ENCODE peak calls at places on chromosomes 11 and 22, in nine cellular contexts. F is prostate gland; R is tibial nerve; N is substantia nigra; E is putamen; O is activated T-cell treated with anti-CD3 and anti-CD28 coated beads, Interleukin-2, amount 50 U/mL, for 24 hours; B is GM04504; Z is NCI-H1105; M is DND-41. C is an unnamed sample.
A peak's percentile ranks its signal among the peaks of the same experiment; 100 is the strongest.

GRCh38 chr11:35635933-35636332 is 17.7 kb downstream of the FJX1 start:
- DNase-seq in E (no peak), B (no peak), M (no peak), N (no peak), F (no peak), O (no peak), R (no peak), Z (no peak), C (no peak)

GRCh38 chr11:96045622-96046456 is 121.9 kb upstream of the MTMR2 start:
- DNase-seq in O (no peak), B (no peak), E (no peak), F (peak; percentile 54), M (no peak), Z (no peak), N (no peak), R (peak; percentile 15), C (no peak)

GRCh38 chr22:27124336-27125023 is 467.1 kb downstream of the MIAT start:
- DNase-seq in M (no peak), E (no peak), B (no peak), O (no peak), F (no peak), N (no peak), R (no peak), Z (no peak), C (no peak)

GRCh38 chr11:62392944-62393628 is 25.7 kb upstream of the SCGB1A1 start:
- DNase-seq in Z (no peak), O (no peak), E (no peak), R (no peak), F (peak; percentile 68), N (no peak), B (no peak), M (no peak), C (no peak)

GRCh38 chr11:128905345-128906184 is 14.4 kb downstream of the KCNJ5 start:
- DNase-seq in E (peak; percentile 29), N (no peak), M (no peak), R (no peak), Z (peak; percentile 74), B (no peak), F (peak; percentile 30), O (peak; percentile 56), C (no peak)

GRCh38 chr11:77082838-77083552 is 16.2 kb downstream of the CAPN5 start:
- DNase-seq in Z (no peak), R (peak; percentile 16), E (no peak), F (no peak), N (no peak), B (no peak), M (peak; percentile 75), O (peak; percentile 73), C (peak; percentile 78)

GRCh38 chr22:38422615-38423511 is 32.1 kb downstream of the KCNJ4 start:
- DNase-seq in E (peak; percentile 84), M (no peak), F (no peak), Z (peak; percentile 68), B (no peak), N (no peak), R (no peak), O (no peak), C (no peak)

GRCh38 chr11:111944139-111944538 is 7.0 kb downstream of the DIXDC1 start:
- DNase-seq in E (no peak), N (no peak), M (no peak), B (peak; percentile 59), O (no peak), F (peak; percentile 68), R (no peak), Z (no peak), C (no peak)

GRCh38 chr11:27391336-27392015 is 28.5 kb upstream of the CCDC34 start:
- DNase-seq in E (no peak), O (no peak), M (no peak), R (no peak), Z (no peak), F (no peak), B (no peak), N (no peak), C (no peak)

GRCh38 chr11:13473013-13473722 is 10.1 kb upstream of the BTBD10 start:
- DNase-seq in B (no peak), O (no peak), R (no peak), Z (no peak), E (no peak), M (no peak), N (no peak), F (no peak), C (no peak)

GRCh38 chr11:76667856-76668255 is 2.7 kb downstream of the LRRC32 start:
- DNase-seq in M (no peak), R (peak; percentile 9), O (no peak), E (no peak), N (no peak), Z (no peak), B (no peak), F (no peak), C (no peak)

GRCh38 chr11:28569099-28569498 is 460.9 kb downstream of the METTL15 start:
- DNase-seq in N (no peak), E (no peak), R (no peak), O (no peak), Z (no peak), M (no peak), F (no peak), B (no peak), C (no peak)

GRCh38 chr11:130070829-130071205 is 1.1 kb downstream of the APLP2 start:
- DNase-seq in O (no peak), E (no peak), M (no peak), F (peak; percentile 24), R (no peak), N (no peak), B (no peak), Z (peak; percentile 55), C (no peak)

GRCh38 chr11:18100926-18101656 is 4.8 kb downstream of the SAAL1 start:
- DNase-seq in Z (no peak), E (no peak), M (no peak), F (no peak), R (no peak), O (no peak), N (no peak), B (no peak), C (no peak)

GRCh38 chr22:47357493-47357892 is 595.0 kb downstream of the TBC1D22A start:
- DNase-seq in N (no peak), M (no peak), Z (no peak), E (no peak), R (no peak), F (no peak), B (no peak), O (no peak), C (peak; percentile 31)

GRCh38 chr22:41305646-41306045 is 4.3 kb downstream of the ZC3H7B start:
- DNase-seq in Z (no peak), E (no peak), M (no peak), F (no peak), R (no peak), O (no peak), N (no peak), B (peak; percentile 74), C (no peak)

GRCh38 chr11:115334932-115335788 is 169.1 kb downstream of the CADM1 start:
- DNase-seq in Z (peak; percentile 24), O (no peak), N (no peak), E (peak; percentile 42), B (peak; percentile 1), F (no peak), R (no peak), M (no peak), C (no peak)

GRCh38 chr11:43396617-43397016 is 37.9 kb downstream of the TTC17 start:
- DNase-seq in Z (no peak), N (no peak), E (no peak), F (no peak), M (no peak), R (no peak), O (no peak), B (no peak), C (no peak)

GRCh38 chr11:111735262-111736116 is 30.7 kb downstream of the PPP2R1B start:
- DNase-seq in R (peak; percentile 62), M (no peak), O (no peak), Z (peak; percentile 88), N (peak; percentile 67), B (peak; percentile 98), F (no peak), E (peak; percentile 96), C (peak; percentile 84)

GRCh38 chr11:130513132-130513531 is 64.7 kb downstream of the ADAMTS15 start:
- DNase-seq in N (no peak), Z (no peak), O (no peak), F (peak; percentile 72), R (no peak), B (peak; percentile 60), E (no peak), M (no peak), C (peak; percentile 69)

GRCh38 chr11:77244277-77245014 is 57.0 kb downstream of the GDPD4 start:
- DNase-seq in O (no peak), R (no peak), M (no peak), Z (no peak), B (peak; percentile 88), N (no peak), F (no peak), E (no peak), C (no peak)

GRCh38 chr11:113885897-113886296 is 10.5 kb upstream of the USP28 start:
- DNase-seq in O (no peak), Z (no peak), R (no peak), M (no peak), N (no peak), E (no peak), B (no peak), F (no peak), C (no peak)

GRCh38 chr22:43541462-43542407 is 129.9 kb downstream of the MPPED1 start:
- DNase-seq in Z (no peak), O (no peak), N (no peak), R (no peak), F (no peak), M (no peak), B (no peak), E (no peak), C (no peak)

GRCh38 chr11:127996825-127997224 is 590.5 kb downstream of the ETS1 start:
- DNase-seq in N (no peak), Z (no peak), R (no peak), E (no peak), B (no peak), O (no peak), F (no peak), M (no peak), C (no peak)

GRCh38 chr22:38290347-38290746 is 17.5 kb upstream of the TMEM184B start:
- DNase-seq in R (no peak), M (no peak), O (no peak), E (no peak), Z (no peak), B (no peak), F (no peak), N (no peak), C (no peak)

GRCh38 chr11:134734446-134734845 is 322.4 kb upstream of the B3GAT1 start:
- DNase-seq in E (no peak), B (no peak), R (no peak), O (no peak), N (no peak), M (no peak), Z (no peak), F (no peak), C (no peak)

GRCh38 chr11:124768914-124769313 is 6.8 kb upstream of the ESAM start:
- DNase-seq in N (no peak), O (no peak), E (no peak), M (no peak), F (no peak), Z (no peak), B (no peak), R (no peak), C (no peak)

GRCh38 chr22:35446365-35446764 is 46.4 kb downstream of the MCM5 start:
- DNase-seq in F (no peak), E (no peak), M (no peak), N (no peak), O (no peak), R (no peak), B (no peak), Z (no peak), C (peak; percentile 61)

GRCh38 chr11:20205807-20206206 is 45.5 kb upstream of the DBX1 start:
- DNase-seq in F (no peak), Z (no peak), R (no peak), M (no peak), O (no peak), N (no peak), B (no peak), E (no peak), C (no peak)

GRCh38 chr22:39666495-39666894 is 95.9 kb downstream of the CACNA1I start:
- DNase-seq in M (no peak), B (no peak), O (no peak), Z (no peak), N (no peak), F (no peak), E (no peak), R (no peak), C (no peak)

GRCh38 chr11:70423523-70424505 is 25.5 kb downstream of the CTTN start:
- DNase-seq in F (no peak), Z (no peak), M (no peak), B (peak; percentile 62), O (peak; percentile 57), N (no peak), R (no peak), E (no peak), C (no peak)